ENCODE peak calls at places on chromosomes 3 and 15, in four cellular contexts. E is GM12891, I is GM12878, L is H1. K is an unnamed sample.

GRCh38 chr3:188534633-188535032 is 380.7 kb downstream of the LPP start:
- DNase-seq in E (no peak), I (no peak), L (no peak), K (no peak)

GRCh38 chr15:28021281-28022039 is 77.7 kb downstream of the OCA2 start:
- DNase-seq in E (no peak), I (no peak), L (peak; percentile 44), K (no peak)

GRCh38 chr3:133412511-133413165 is 12.8 kb downstream of the BFSP2 start:
- DNase-seq in E (no peak), I (no peak), L (no peak), K (no peak)

GRCh38 chr15:73273181-73274002 is 95.4 kb downstream of the HCN4 start:
- DNase-seq in E (peak; percentile 30), I (no peak), L (peak; percentile 15), K (no peak)

GRCh38 chr15:89105147-89105546 is 16.9 kb downstream of the ABHD2 start:
- DNase-seq in E (no peak), I (no peak), L (no peak), K (no peak)

GRCh38 chr15:41278319-41278718 is 47.3 kb downstream of the CHP1 start:
- DNase-seq in E (no peak), I (no peak), L (no peak), K (no peak)

GRCh38 chr3:113242091-113242581 is 30.8 kb downstream of the BOC start:
- DNase-seq in E (no peak), I (no peak), L (no peak), K (no peak)

GRCh38 chr15:70268698-70269251 is 171.1 kb upstream of the TLE3 start:
- DNase-seq in E (no peak), I (no peak), L (no peak), K (no peak)

GRCh38 chr3:54600441-54601204 is 327.2 kb downstream of the LRTM1 start:
- DNase-seq in E (no peak), I (no peak), L (no peak), K (no peak)

GRCh38 chr15:93048759-93049161 is 40.3 kb downstream of the RGMA start:
- DNase-seq in E (no peak), I (no peak), L (no peak), K (no peak)

GRCh38 chr15:65824031-65824743 is 32.1 kb upstream of the DENND4A start:
- DNase-seq in E (no peak), I (no peak), L (no peak), K (no peak)

GRCh38 chr3:100737334-100737733 is 28.0 kb downstream of the TFG start:
- DNase-seq in E (no peak), I (no peak), L (no peak), K (no peak)

GRCh38 chr3:195003006-195003892 is 267.7 kb downstream of the XXYLT1 start:
- DNase-seq in E (no peak), I (no peak), L (no peak), K (no peak)

GRCh38 chr3:168091961-168092360 is 3.8 kb downstream of the GOLIM4 start:
- DNase-seq in E (no peak), I (no peak), L (no peak), K (no peak)

GRCh38 chr15:58771621-58772235 is 626 bp downstream of the MINDY2 start:
- DNase-seq in E (peak; percentile 18), I (no peak), L (no peak), K (no peak)

GRCh38 chr3:119560160-119560559 is 746 bp upstream of the CD80 start:
- DNase-seq in E (no peak), I (no peak), L (no peak), K (no peak)

GRCh38 chr3:9298236-9298635 is 48.8 kb upstream of the SRGAP3 start:
- DNase-seq in E (no peak), I (no peak), L (no peak), K (no peak)

DNA sequence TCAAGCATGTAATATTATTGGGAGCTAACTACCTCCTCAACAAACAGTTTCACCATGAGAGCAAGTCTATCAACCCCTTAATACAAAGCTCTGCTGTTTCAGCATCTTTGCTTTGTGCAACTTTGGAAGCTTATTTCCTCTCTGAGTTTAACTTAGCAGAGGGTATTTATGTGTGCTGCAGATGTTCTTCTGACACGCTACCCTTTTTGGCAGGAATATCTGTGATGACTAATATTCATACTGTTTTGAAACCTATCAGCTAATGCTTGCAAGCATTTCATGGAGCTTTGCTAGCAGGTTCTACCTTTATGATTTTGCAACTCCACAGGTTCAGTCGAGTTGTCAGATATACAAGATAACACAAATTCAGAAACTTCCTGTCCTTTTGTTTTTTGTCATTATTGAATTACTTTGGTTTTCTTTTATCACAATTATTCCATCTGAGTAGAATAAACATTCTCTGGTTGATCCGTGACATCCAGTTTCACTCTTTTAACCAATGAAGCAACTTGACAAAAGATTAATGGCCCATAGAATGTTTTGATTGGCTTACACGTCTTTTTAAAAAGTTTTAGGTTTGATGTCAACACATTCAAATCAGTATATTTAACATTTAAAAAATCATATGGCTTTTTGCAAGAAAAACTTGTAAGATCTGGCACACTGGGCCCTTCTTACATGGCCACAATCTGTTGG is 1.7 kb upstream of the SLC9A9 start:
- DNase-seq in E (no peak), I (peak; percentile 48), L (no peak), K (no peak)
- TF ChIP-seq TAF1 in E (no peak), I (no peak), L (no peak), K (no peak)

DNA sequence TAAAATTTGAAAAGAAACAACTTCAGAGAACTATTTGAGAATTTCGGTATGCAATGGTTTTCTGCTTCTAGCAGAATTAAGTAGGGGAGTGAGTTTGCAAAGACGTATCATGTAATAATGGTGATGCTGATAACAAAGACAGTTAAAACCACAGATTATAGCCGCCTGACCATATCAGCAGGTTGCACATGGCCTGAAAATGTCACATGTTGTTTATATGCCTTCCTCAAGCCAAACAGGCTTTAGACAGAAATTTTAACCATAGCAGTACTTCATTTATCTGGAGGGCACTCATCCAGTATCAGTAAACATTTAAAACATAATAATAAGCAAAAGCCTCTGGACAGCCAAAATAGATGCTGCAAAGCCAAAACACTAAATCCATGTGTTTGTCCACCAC is 131.7 kb downstream of the RYR3 start:
- DNase-seq in E (no peak), I (no peak), L (no peak), K (no peak)
- TF ChIP-seq POLR2A in E (no peak), I (no peak), L (no peak), K (no peak)

GRCh38 chr15:48553559-48553958 is 92.0 kb downstream of the FBN1 start:
- DNase-seq in E (no peak), I (no peak), L (no peak), K (no peak)
- TF ChIP-seq TAF1 in E (no peak), I (no peak), L (no peak), K (no peak)

GRCh38 chr3:190155752-190156151 is 35.1 kb upstream of the P3H2 start:
- DNase-seq in E (no peak), I (no peak), L (no peak), K (no peak)
- TF ChIP-seq POLR2A in E (no peak), I (no peak), L (no peak), K (no peak)

GRCh38 chr15:79004336-79004735 is 59.5 kb upstream of the CTSH start:
- DNase-seq in E (peak; percentile 72), I (peak; percentile 86), L (no peak), K (peak; percentile 69)

GRCh38 chr15:79003301-79003700 is 58.5 kb upstream of the CTSH start:
- DNase-seq in E (no peak), I (no peak), L (no peak), K (no peak)

GRCh38 chr15:79003896-79004295 is 59.0 kb upstream of the CTSH start:
- DNase-seq in E (no peak), I (no peak), L (no peak), K (no peak)

GRCh38 chr15:79006071-79006470 is 61.2 kb upstream of the CTSH start:
- DNase-seq in E (no peak), I (no peak), L (no peak), K (no peak)

GRCh38 chr15:79002631-79003030 is 57.8 kb upstream of the CTSH start:
- DNase-seq in E (no peak), I (no peak), L (no peak), K (no peak)
- TF ChIP-seq TAF1 in E (no peak), I (no peak), L (no peak), K (no peak)

DNA sequence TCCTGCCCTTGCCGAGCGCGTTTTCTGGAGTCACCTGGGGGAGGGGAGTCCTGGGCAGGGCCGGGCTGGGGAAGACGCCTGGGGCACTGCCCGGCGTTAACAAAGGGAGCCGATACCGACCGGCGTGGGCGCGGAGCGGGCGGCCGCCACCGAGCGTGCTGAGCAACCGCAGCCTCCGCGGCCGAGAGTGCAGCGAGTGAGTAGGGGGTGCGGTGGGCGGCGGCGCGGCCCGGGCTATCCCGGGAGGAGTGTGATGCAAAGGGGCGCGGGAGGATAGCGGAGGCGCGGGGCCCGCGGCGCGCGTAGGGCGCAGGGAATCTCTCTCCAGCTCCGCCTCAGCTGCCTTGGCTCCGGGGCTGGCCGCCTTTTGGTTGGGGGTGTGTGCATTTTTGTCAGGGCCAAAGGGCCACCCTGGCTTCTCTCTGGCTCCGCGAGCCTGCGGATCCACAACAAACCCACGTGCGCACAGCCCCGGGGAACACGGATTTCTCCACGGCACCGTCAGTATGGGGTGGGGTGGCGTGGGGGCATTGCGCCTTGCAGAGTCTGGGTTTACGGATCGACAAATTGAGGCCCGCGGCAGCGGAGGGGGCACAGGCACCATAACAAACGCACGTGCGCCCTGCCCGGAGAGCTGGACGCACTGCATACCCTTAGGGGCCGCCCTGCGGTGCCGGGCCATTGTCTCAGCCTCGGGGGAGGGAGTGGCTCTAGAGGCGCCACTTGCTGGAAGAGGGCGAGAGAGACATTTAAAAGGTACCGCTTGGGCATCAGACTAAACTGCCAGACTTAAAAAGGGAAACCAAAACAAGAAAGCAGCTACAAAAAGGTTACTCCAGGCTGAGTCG is 537 bp downstream of the ST6GAL1 start:
- DNase-seq in E (peak; percentile 58), I (peak; percentile 52), L (peak; percentile 79), K (no peak)
- TF ChIP-seq POLR2A in E (no peak), I (peak; percentile 67), L (no peak), K (no peak)

GRCh38 chr15:23646165-23647000 is 1.3 kb downstream of the MAGEL2 start:
- DNase-seq in E (no peak), I (no peak), L (no peak), K (peak; percentile 23)

GRCh38 chr15:23647001-23647295 is 719 bp downstream of the MAGEL2 start:
- DNase-seq in E (no peak), I (no peak), L (no peak), K (no peak)

GRCh38 chr15:23644829-23645228 is 2.8 kb downstream of the MAGEL2 start:
- DNase-seq in E (no peak), I (no peak), L (no peak), K (no peak)

GRCh38 chr15:23645379-23646164 is 2.1 kb downstream of the MAGEL2 start:
- DNase-seq in E (no peak), I (no peak), L (no peak), K (no peak)

GRCh38 chr15:23642413-23643044 is 5.1 kb downstream of the MAGEL2 start:
- DNase-seq in E (peak; percentile 53), I (no peak), L (no peak), K (peak; percentile 25)
- TF ChIP-seq TAF1 in E (no peak), I (no peak), L (no peak), K (no peak)